ENCODE peak calls at places on chromosomes 13 and 19, in nine cellular contexts. Y is fibroblast of mammary gland; F is choroid plexus epithelial cell; Z is left lung; Q is WERI-Rb-1; T is heart right ventricle; L is CD8-positive, alpha-beta T cell; U is AG10803; O is mesothelial cell of epicardium. H is an unnamed sample.

GRCh38 chr13:111187879-111188643 is 73.0 kb downstream of the ARHGEF7 start:
- DNase-seq in Y (peak), F (peak), Z (no peak), Q (no peak), T (no peak), L (no peak), U (no peak), O (no peak), H (no peak)

GRCh38 chr19:54364775-54365257 is at the start of gene LAIR1:
- DNase-seq in Y (no peak), F (no peak), Z (peak), Q (no peak), T (peak), L (peak), U (no peak), O (no peak), H (no peak)

GRCh38 chr19:42366676-42367075 is 23.4 kb downstream of the CNFN start:
- DNase-seq in Y (no peak), F (no peak), Z (no peak), Q (no peak), T (no peak), L (no peak), U (no peak), O (no peak), H (no peak)

GRCh38 chr13:87999791-88000190 is 328.6 kb downstream of the SLITRK5 start:
- DNase-seq in Y (peak), F (peak), Z (no peak), Q (no peak), T (no peak), L (no peak), U (no peak), O (no peak), H (no peak)

GRCh38 chr13:22107549-22107948 is 436.7 kb downstream of the FGF9 start:
- DNase-seq in Y (no peak), F (no peak), Z (no peak), Q (no peak), T (no peak), L (no peak), U (no peak), O (no peak), H (no peak)

GRCh38 chr13:77345150-77345780 is 18.4 kb upstream of the MYCBP2 start:
- DNase-seq in Y (no peak), F (no peak), Z (no peak), Q (no peak), T (no peak), L (no peak), U (no peak), O (no peak), H (no peak)

GRCh38 chr13:39144941-39145533 is 106.8 kb downstream of the NHLRC3 start:
- DNase-seq in Y (peak), F (peak), Z (no peak), Q (peak), T (peak), L (no peak), U (peak), O (peak), H (no peak)

GRCh38 chr13:111215081-111216047 is 100.3 kb downstream of the ARHGEF7 start:
- DNase-seq in Y (no peak), F (no peak), Z (no peak), Q (no peak), T (no peak), L (no peak), U (no peak), O (no peak), H (no peak)

GRCh38 chr13:78238911-78239310 is 320.3 kb upstream of the EDNRB start:
- DNase-seq in Y (no peak), F (peak), Z (no peak), Q (no peak), T (no peak), L (no peak), U (no peak), O (no peak), H (no peak)

GRCh38 chr13:21344662-21345176 is 114.4 kb downstream of the ZDHHC20 start:
- DNase-seq in Y (no peak), F (no peak), Z (no peak), Q (no peak), T (no peak), L (peak), U (no peak), O (no peak), H (no peak)

GRCh38 chr13:97640236-97640635 is 206.3 kb downstream of the RAP2A start:
- DNase-seq in Y (no peak), F (no peak), Z (no peak), Q (peak), T (no peak), L (no peak), U (no peak), O (no peak), H (no peak)

GRCh38 chr13:109007946-109008345 is 378.5 kb downstream of the MYO16 start:
- DNase-seq in Y (no peak), F (peak), Z (no peak), Q (no peak), T (no peak), L (no peak), U (no peak), O (no peak), H (no peak)

GRCh38 chr19:55265173-55265572 is 6.4 kb upstream of the PPP6R1 start:
- DNase-seq in Y (no peak), F (no peak), Z (no peak), Q (no peak), T (no peak), L (no peak), U (no peak), O (no peak), H (no peak)

GRCh38 chr13:32253911-32254399 is 61.2 kb downstream of the ZAR1L start:
- DNase-seq in Y (no peak), F (no peak), Z (no peak), Q (no peak), T (no peak), L (no peak), U (no peak), O (no peak), H (no peak)

GRCh38 chr13:32256243-32256642 is 58.9 kb downstream of the ZAR1L start:
- DNase-seq in Y (no peak), F (no peak), Z (no peak), Q (no peak), T (no peak), L (no peak), U (no peak), O (no peak), H (no peak)

GRCh38 chr13:32254416-32254815 is 60.7 kb downstream of the ZAR1L start:
- DNase-seq in Y (no peak), F (no peak), Z (no peak), Q (no peak), T (no peak), L (no peak), U (no peak), O (no peak), H (no peak)

GRCh38 chr13:32255744-32256120 is 59.4 kb downstream of the ZAR1L start:
- DNase-seq in Y (no peak), F (peak), Z (no peak), Q (no peak), T (no peak), L (no peak), U (no peak), O (no peak), H (no peak)

DNA sequence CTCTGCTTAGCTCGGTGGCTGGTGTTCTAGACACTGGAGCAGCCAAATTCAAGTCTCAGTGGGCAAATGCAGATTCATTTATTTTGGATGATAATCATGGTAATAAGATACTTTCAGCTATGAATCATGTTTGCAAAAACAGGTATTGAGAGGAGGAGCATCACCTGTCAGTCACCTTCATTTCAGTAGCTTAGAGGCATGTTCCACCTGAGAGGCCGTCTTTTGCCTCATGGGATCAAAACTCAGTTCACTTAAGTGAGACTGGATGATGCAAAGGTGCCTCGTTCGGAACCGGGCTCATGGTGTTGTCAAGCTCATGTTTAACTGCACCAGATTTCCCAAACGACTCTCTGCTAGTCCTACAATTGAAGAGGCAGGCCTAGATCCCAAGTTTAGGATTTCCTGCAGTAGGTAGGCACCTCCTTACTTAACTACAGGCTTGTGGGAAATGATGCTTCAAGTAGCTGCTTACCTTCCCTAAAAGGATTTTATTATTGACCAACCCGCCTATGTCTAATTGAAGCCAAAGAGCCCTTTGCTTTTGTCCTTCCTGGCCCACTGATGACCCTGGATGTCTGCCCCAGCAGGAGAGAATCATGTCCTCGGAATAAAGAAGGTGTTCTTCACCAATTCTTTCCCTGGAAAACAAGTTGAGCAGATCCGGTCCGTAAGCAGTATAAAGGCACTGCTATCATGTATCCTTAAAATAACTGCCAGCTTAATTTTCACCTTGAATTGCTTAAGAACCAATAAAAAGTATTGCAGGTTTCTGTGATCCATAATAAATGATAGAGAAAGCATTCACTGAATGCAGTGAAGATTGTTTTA is 60.0 kb downstream of the ZAR1L start:
- DNase-seq in Y (no peak), F (no peak), Z (no peak), Q (no peak), T (no peak), L (no peak), U (no peak), O (no peak), H (no peak)
- TF ChIP-seq CTCF in Y (no peak), F (no peak), Z (no peak), Q (no peak), T (no peak), L (no peak), U (no peak), O (no peak), H (no peak)

GRCh38 chr13:65966991-65967451 is 1263.1 kb downstream of the PCDH9 start:
- DNase-seq in Y (peak), F (peak), Z (no peak), Q (peak), T (no peak), L (no peak), U (peak), O (no peak), H (no peak)
- TF ChIP-seq CTCF in Y (peak), F (peak), Z (no peak), Q (peak), T (peak), L (no peak), U (peak), O (no peak), H (peak)

DNA sequence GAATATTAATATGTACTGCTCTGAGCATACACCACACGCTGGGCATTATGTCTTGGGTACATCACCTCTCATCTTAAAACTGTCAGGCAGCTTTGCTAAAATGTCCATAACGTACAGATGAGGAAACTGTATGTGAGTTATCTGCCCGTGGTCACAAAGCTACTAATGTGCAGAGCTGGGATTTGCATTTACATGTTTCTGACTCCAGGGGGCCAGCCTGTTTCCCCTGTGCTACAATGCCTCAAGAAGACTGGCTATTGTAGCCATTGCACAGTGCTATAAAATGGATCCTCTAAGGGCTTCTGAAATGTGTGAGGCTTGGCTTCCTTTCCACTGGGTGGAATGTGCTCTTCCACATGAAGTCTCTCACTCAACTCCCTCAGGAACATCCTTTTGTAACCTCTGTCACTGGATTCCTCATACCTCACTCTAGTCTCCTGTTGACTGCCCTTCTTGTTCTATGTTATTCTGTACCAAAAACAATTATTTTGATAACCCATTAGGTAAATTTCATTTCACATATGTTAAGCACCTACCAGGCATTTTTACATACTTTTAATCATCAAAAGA is 95.6 kb upstream of the HTR2A start:
- DNase-seq in Y (peak), F (peak), Z (no peak), Q (no peak), T (no peak), L (no peak), U (peak), O (no peak), H (no peak)
- TF ChIP-seq CTCF in Y (peak), F (peak), Z (no peak), Q (peak), T (no peak), L (no peak), U (peak), O (no peak), H (peak)

DNA sequence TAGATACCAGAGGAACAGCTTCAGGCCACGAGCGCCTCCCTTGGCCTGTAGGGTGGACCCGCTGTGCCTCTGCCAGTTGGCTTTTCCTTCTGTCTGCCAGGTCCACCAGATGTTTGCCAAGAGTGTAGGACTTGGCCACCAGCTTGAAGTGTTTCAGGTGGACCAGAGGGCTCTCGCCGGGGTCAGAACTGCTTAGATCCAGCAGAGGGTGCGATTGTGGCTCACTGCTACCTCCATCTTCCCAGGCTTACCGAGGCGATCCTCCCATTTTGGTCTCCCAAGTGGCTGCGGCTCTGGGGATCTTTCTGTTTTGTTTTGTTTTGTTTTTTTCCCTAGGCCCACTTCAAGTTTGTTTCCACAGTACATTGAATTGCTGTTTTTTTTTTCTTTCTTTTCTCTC is 23.0 kb upstream of the ZNF730 start:
- DNase-seq in Y (no peak), F (no peak), Z (no peak), Q (no peak), T (no peak), L (no peak), U (no peak), O (no peak), H (no peak)
- TF ChIP-seq CTCF in Y (no peak), F (no peak), Z (no peak), Q (no peak), T (no peak), L (no peak), U (no peak), O (no peak), H (no peak)

DNA sequence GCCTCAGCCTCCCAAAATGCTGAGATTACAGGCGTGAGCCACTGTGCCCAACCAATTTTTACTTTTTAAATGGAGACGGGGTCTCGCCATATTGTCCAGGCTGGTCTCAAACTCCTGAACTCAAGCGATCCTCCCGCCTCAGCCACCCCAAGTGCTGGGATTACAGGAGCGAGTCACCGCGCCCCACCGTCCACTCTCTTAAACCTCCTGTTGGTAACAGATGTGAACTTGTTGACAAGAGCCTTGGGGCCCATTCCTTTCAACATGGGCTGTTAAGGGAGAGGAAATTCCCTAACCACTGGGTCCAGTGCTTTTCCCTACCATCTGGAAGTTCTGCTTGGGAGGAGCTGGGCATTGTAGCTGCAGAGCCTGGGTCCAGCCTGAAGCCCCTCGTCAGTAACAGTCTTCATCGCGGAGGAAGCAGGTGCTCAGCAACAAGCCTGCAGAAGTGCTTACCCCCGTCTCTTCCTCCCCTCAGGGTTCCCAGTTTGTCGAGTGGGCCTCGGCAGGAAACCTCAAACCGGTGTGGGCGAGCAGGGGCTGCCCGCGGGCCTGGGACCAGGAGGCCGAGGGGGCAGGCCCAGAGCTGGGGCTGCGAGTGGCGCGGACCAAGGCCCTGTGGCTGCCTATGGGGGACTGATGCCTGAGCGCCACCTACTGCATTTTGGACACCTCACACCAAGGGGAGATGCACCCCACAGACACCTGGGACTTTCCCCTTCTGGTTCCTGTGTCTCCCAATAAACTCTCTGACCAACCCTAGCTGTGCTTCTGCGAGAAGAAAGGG is 4.0 kb upstream of the FLT3LG start:
- DNase-seq in Y (no peak), F (no peak), Z (no peak), Q (no peak), T (no peak), L (peak), U (no peak), O (no peak), H (no peak)
- TF ChIP-seq CTCF in Y (no peak), F (peak), Z (no peak), Q (peak), T (no peak), L (peak), U (peak), O (no peak), H (no peak)

GRCh38 chr19:52524086-52524485 is 3.4 kb upstream of the ZNF808 start:
- DNase-seq in Y (no peak), F (no peak), Z (no peak), Q (no peak), T (no peak), L (no peak), U (no peak), O (no peak), H (no peak)
- TF ChIP-seq CTCF in Y (no peak), F (no peak), Z (no peak), Q (no peak), T (no peak), L (no peak), U (no peak), O (no peak), H (no peak)